ENCODE peak calls at places on chromosomes 5 and 9, in six cellular contexts. J, Q, G, L, M and X are unnamed samples.

GRCh38 chr9:111895996-111896941 is at the start of gene UGCG:
- DNase-seq in L (peak), G (peak), Q (peak), M (peak), J (peak), X (peak)

GRCh38 chr9:113875420-113875916 is 641 bp upstream of the ZNF618 start:
- DNase-seq in M (no peak), J (no peak), L (no peak), G (peak), Q (no peak), X (no peak)

GRCh38 chr9:89374176-89374575 is 55.9 kb downstream of the SECISBP2 start:
- DNase-seq in J (no peak), L (no peak), Q (no peak), M (no peak), G (peak), X (no peak)

GRCh38 chr9:136793063-136793946 is 2.2 kb downstream of the TMEM141 start:
- DNase-seq in Q (no peak), L (no peak), J (no peak), M (no peak), G (peak), X (no peak)

GRCh38 chr5:132183723-132184122 is 43.9 kb downstream of the P4HA2 start:
- DNase-seq in L (no peak), J (no peak), Q (peak), G (peak), M (no peak), X (no peak)

GRCh38 chr9:76452839-76453238 is 6.1 kb upstream of the GCNT1 start:
- DNase-seq in J (no peak), L (no peak), G (peak), M (no peak), Q (no peak), X (no peak)

GRCh38 chr5:54743997-54744788 is 226.6 kb downstream of the SNX18 start:
- DNase-seq in J (no peak), Q (peak), L (no peak), M (no peak), G (peak), X (no peak)

GRCh38 chr5:139650689-139651501 is 2.7 kb downstream of the CXXC5 start:
- DNase-seq in L (no peak), Q (no peak), G (no peak), M (peak), J (peak), X (no peak)

GRCh38 chr5:93421987-93422391 is 159.0 kb downstream of the NR2F1-AS1 start:
- DNase-seq in Q (no peak), M (no peak), J (no peak), L (no peak), G (no peak), X (no peak)

GRCh38 chr9:73269430-73270101 is 117.9 kb downstream of the ANXA1 start:
- DNase-seq in M (no peak), L (no peak), Q (peak), J (no peak), G (peak), X (no peak)

GRCh38 chr9:107653263-107653821 is 163.8 kb upstream of the KLF4 start:
- DNase-seq in J (no peak), G (no peak), Q (no peak), L (no peak), M (no peak), X (no peak)

GRCh38 chr9:114981095-114981494 is 50.7 kb upstream of the TNFSF8 start:
- DNase-seq in L (no peak), J (no peak), M (no peak), Q (peak), G (no peak), X (no peak)

GRCh38 chr9:95981741-95982390 is 106.4 kb downstream of the ERCC6L2 start:
- DNase-seq in G (no peak), L (no peak), J (no peak), M (no peak), Q (no peak), X (no peak)

GRCh38 chr5:150219142-150219541 is 29.3 kb downstream of the SLC6A7 start:
- DNase-seq in Q (no peak), M (no peak), L (no peak), G (peak), J (no peak), X (no peak)

GRCh38 chr5:150217041-150217440 is 27.2 kb downstream of the SLC6A7 start:
- DNase-seq in Q (no peak), J (no peak), M (no peak), G (no peak), L (no peak), X (no peak)

GRCh38 chr5:150219861-150220260 is 30.0 kb downstream of the SLC6A7 start:
- DNase-seq in J (no peak), L (no peak), Q (no peak), G (no peak), M (no peak), X (no peak)

GRCh38 chr5:150218693-150219035 is 28.8 kb downstream of the SLC6A7 start:
- DNase-seq in M (no peak), G (no peak), Q (no peak), L (no peak), J (no peak), X (no peak)

DNA sequence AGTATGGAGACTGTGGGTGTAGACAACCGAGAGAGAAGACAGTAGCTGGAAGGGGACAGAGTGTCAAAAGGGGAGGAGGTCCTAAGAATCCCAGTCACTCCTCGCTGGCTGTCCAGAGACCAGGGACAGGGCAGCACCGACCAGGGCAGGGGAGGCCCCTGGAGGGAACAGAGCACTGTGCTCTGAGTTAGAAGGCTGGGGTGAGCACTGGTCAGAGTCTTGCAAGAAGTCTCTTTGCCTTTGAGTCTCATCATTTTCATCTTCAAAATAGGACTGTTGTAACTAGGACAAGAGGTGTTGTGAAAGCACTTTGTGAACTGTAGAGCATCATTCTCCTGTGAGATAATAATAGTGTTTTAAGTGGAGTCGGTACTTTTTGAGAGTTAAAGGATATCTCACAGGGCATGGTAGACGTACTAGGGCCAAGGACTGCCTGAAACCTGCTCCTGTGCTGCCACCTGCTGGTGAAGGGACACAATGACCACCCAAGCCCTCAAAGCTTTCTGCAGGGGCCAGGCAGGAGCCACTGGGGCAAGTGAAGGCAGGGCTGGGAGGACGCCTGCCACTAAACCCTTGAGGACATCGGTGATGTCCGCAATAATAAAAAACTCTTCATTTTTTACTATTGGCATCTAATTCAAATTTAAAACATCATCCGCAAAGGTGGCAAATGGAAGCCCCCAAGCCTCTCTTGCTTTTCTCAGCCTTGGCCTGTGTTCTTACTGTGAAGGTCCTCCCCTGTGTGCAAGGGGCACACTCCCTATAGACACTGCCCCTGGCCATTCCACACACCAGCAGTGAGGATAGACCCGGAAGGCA is 28.2 kb downstream of the SLC6A7 start:
- DNase-seq in M (peak), G (peak), Q (peak), L (peak), J (peak), X (peak)
- TF ChIP-seq CTCF in M (peak), G (peak), Q (peak), L (peak), J (peak), X (peak)

GRCh38 chr5:129094924-129095797 is 612 bp downstream of the ISOC1 start:
- DNase-seq in Q (no peak), M (peak), L (peak), J (peak), G (peak), X (peak)

GRCh38 chr5:129098488-129099183 is 4.1 kb downstream of the ISOC1 start:
- DNase-seq in J (no peak), L (no peak), Q (no peak), M (no peak), G (peak), X (peak)

GRCh38 chr5:129096382-129096991 is 1.9 kb downstream of the ISOC1 start:
- DNase-seq in G (peak), L (no peak), J (no peak), M (no peak), Q (no peak), X (no peak)

GRCh38 chr5:129097498-129098296 is 3.1 kb downstream of the ISOC1 start:
- DNase-seq in M (no peak), Q (no peak), L (no peak), G (no peak), J (no peak), X (peak)

DNA sequence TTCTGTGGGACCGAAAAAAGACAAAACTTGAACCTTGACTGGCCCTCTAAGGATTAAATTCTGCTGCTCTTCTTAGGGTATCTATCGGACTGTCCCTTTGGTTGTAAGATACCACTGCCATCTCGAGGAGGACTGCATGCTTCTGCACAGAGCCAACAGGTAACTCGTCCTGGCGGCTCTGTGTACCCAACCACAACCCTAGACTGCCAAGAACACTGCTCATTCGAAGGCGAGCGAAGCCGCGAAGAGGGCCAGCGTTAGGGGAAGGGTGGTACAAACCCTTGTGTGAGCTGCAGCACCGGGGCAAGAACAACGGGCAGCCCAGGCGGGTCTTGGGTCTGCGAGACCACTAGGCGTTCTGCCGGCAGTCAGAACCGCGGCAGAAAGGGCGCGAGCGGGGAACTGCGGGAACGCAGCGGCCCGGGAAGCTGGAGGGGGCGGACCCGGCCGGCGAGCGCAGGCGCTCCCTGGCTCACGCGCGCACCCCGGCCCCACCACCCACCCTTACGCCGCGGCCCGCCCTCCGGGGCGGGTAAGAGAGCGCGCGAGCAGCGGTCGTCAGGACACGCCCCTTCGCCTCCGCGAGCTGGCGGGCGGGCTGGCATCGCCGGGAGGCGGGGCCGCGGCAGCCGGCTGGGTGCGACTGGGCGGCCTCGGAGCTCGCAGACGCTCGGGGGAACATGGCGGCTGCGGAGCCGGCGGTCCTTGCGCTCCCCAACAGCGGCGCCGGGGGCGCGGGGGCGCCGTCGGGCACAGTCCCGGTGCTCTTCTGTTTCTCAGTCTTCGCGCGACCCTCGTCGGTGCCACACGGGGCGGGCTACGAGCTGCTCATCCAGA is at the start of gene ISOC1:
- DNase-seq in J (peak), M (peak), Q (peak), G (peak), L (peak), X (peak)
- TF ChIP-seq CTCF in J (peak), M (no peak), Q (peak), G (no peak), L (no peak), X (peak)

DNA sequence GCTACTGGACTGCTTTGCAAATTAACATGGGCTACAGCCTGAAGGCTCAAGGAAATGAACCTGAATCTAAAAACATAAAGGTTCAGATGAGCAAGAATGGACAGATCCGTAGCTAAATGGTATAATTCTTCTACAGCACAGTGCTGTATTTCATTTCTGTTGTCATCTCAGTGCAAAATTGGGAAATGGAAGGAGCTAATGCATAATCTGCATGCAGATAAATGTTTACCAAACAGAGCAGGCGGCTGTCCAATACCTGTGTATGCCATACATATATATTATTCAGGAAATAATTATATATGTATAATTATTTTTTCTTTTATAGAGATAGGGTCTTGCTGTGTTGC is 4.3 kb upstream of the HSPA9 start:
- DNase-seq in J (no peak), G (no peak), M (no peak), L (no peak), Q (no peak), X (no peak)
- TF ChIP-seq CTCF in J (no peak), G (no peak), M (no peak), L (no peak), Q (peak), X (no peak)

GRCh38 chr9:10479172-10479571 is 133.6 kb downstream of the PTPRD start:
- DNase-seq in G (no peak), Q (no peak), L (no peak), J (no peak), M (no peak), X (no peak)
- TF ChIP-seq CTCF in G (peak), Q (peak), L (peak), J (no peak), M (no peak), X (no peak)

DNA sequence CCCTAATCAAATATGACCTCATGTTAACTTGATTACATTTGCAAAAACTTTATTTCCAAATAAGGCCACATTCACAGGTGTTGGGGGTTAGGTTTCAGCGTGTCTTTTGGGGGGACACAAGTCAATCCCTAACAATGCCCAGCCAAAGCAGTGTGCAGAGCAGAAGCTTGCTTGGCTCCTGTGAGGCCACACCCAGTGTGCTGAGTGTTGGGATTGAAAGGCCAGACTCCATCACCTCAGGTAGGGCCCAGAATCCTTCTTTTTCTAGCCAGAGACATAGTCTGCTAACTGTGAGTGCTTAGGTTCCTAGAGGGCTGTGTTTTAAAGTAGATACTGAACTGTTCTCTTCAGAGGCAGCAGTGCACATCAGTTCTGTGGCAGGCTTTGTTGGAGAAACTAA is 27.9 kb downstream of the KDM4C start:
- DNase-seq in L (no peak), M (no peak), Q (no peak), J (no peak), G (no peak), X (no peak)
- TF ChIP-seq CTCF in L (no peak), M (no peak), Q (no peak), J (no peak), G (no peak), X (no peak)

GRCh38 chr9:87667164-87667738 is 58.7 kb upstream of the CTSL start:
- DNase-seq in G (peak), J (no peak), Q (no peak), M (no peak), L (no peak), X (no peak)
- TF ChIP-seq CTCF in G (peak), J (no peak), Q (peak), M (no peak), L (peak), X (no peak)

GRCh38 chr5:98773464-98774191 is at the start of gene RGMB:
- DNase-seq in L (peak), Q (peak), J (peak), M (peak), G (peak), X (peak)
- TF ChIP-seq CTCF in L (peak), Q (peak), J (no peak), M (peak), G (no peak), X (peak)

GRCh38 chr5:160359816-160360215 is 10.6 kb downstream of the C1QTNF2 start:
- DNase-seq in L (no peak), G (no peak), M (no peak), J (no peak), Q (no peak), X (no peak)

GRCh38 chr5:160357861-160358411 is 12.5 kb downstream of the C1QTNF2 start:
- DNase-seq in J (no peak), M (peak), G (peak), Q (no peak), L (no peak), X (peak)

GRCh38 chr5:160363122-160363521 is 7.3 kb downstream of the C1QTNF2 start:
- DNase-seq in Q (no peak), J (no peak), M (no peak), G (no peak), L (no peak), X (no peak)

GRCh38 chr5:160361624-160362023 is 8.8 kb downstream of the C1QTNF2 start:
- DNase-seq in L (no peak), G (no peak), Q (no peak), J (no peak), M (no peak), X (no peak)

GRCh38 chr5:160360310-160360709 is 10.1 kb downstream of the C1QTNF2 start:
- DNase-seq in Q (no peak), J (no peak), G (no peak), M (no peak), L (no peak), X (no peak)
- TF ChIP-seq CTCF in Q (no peak), J (no peak), G (no peak), M (no peak), L (no peak), X (no peak)

GRCh38 chr9:100033877-100034551 is 64.8 kb downstream of the ERP44 start:
- DNase-seq in L (no peak), Q (no peak), J (no peak), G (no peak), M (no peak), X (no peak)
- TF ChIP-seq CTCF in L (no peak), Q (no peak), J (no peak), G (no peak), M (no peak), X (no peak)

DNA sequence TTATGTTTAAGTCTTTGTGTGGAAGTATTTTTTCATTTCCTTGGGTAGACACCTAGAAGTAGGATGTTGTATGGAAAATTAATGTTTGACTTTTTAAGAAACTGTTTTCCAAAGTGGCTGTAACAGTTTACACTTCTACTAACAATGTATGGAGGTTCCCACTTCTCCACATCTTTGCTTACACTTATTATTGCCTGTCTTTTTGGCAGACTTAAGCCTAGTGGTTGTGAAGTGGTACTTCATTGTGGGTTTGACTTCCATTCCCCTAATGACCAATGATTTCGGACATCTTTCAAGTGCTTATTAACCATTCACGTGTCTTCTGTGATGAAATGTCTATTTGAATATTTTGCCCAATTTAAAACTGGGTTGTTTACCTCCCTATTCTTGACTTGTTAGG is 91.5 kb upstream of the CDKN2B start:
- DNase-seq in J (no peak), M (no peak), G (no peak), Q (no peak), L (no peak), X (no peak)
- TF ChIP-seq CTCF in J (no peak), M (no peak), G (peak), Q (peak), L (no peak), X (no peak)